ENCODE peak calls at places on chromosomes 7 and 10, in five cellular contexts. O is neural progenitor cell; D is endothelial cell of umbilical vein; L is hepatocyte; K is CD4-positive, alpha-beta memory T cell. N is an unnamed sample.

GRCh38 chr10:103244663-103245271 is 920 bp upstream of the RPEL1 start:
- DNase-seq in O (peak; percentile 81), D (peak; percentile 81), L (peak; percentile 84), K (peak; percentile 55), N (peak; percentile 80)

GRCh38 chr7:101507791-101508252 is 121.3 kb downstream of the MYL10 start:
- DNase-seq in O (peak; percentile 92), D (peak; percentile 58), L (peak; percentile 91), K (no peak), N (peak; percentile 63)

GRCh38 chr10:131891196-131891928 is 9.4 kb upstream of the PPP2R2D start:
- DNase-seq in O (peak; percentile 73), D (no peak), L (peak; percentile 67), K (no peak), N (peak; percentile 50)

GRCh38 chr7:17206354-17206905 is 92.0 kb upstream of the AHR start:
- DNase-seq in O (no peak), D (peak; percentile 3), L (peak; percentile 64), K (no peak), N (no peak)

GRCh38 chr10:129440247-129440646 is 26.8 kb upstream of the MGMT start:
- DNase-seq in O (no peak), D (no peak), L (no peak), K (no peak), N (no peak)

GRCh38 chr7:39580150-39580874 is 14.1 kb downstream of the YAE1 start:
- DNase-seq in O (peak; percentile 92), D (peak; percentile 94), L (peak; percentile 95), K (peak; percentile 69), N (peak; percentile 90)

GRCh38 chr10:1154531-1154930 is 98.3 kb downstream of the WDR37 start:
- DNase-seq in O (no peak), D (no peak), L (no peak), K (no peak), N (no peak)

GRCh38 chr10:119507115-119507514 is 35.4 kb downstream of the RGS10 start:
- DNase-seq in O (no peak), D (no peak), L (no peak), K (no peak), N (no peak)

GRCh38 chr7:43658718-43659548 is 70.4 kb downstream of the COA1 start:
- DNase-seq in O (no peak), D (peak; percentile 36), L (no peak), K (no peak), N (peak; percentile 81)

GRCh38 chr10:108303149-108303548 is 1138.6 kb upstream of the SORCS1 start:
- DNase-seq in O (no peak), D (no peak), L (no peak), K (no peak), N (no peak)

GRCh38 chr10:108307250-108307924 is 1142.9 kb upstream of the SORCS1 start:
- DNase-seq in O (no peak), D (no peak), L (no peak), K (no peak), N (no peak)

GRCh38 chr10:108307925-108308312 is 1143.4 kb upstream of the SORCS1 start:
- DNase-seq in O (no peak), D (no peak), L (no peak), K (no peak), N (no peak)
- H3K4me3 ChIP-seq in O (no peak overlapping the region), D (no peak overlapping the region), L (no peak overlapping the region), K (no peak overlapping the region), N (no peak overlapping the region)

DNA sequence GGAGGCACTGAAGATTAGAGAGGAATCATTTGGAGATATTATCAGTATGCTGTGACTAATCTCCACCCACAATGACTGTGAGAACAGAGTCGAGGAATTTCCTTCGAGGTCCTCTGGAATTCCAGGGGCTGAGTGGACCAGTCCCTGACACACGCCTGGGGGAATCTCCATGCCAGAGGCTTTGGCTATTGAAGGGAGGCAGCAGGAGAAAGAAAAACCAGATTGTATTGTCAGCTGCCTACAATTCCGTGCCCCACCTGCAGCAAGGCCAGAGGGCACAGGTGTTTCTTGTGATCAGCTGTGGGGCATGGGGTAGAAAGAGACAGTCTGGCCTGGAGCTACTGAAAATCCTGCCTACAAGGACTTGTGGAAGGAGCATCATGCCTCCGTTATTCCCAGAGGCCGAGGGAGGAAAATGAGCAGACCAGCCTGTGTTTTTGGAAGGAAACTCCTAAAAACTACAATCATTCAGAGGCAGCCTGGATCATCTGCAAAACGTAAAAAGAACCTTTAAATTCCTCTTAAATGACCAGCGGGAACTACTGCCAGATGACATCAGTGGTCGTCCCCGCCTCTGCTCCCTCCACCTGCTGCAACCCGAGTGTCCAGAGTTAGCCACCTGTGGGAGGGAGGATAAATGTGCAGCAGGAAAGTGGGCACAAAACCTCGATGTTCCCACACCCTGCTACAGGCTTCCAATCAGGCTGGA is 25.4 kb upstream of the ANK3 start:
- DNase-seq in O (peak; percentile 22), D (peak; percentile 82), L (peak; percentile 26), K (no peak), N (peak; percentile 16)
- H3K4me1 ChIP-seq in O (no peaks in the 10 kb centered on the region), D (peaks cover 21% of the 10 kb centered on the region), L (peaks cover 2% of the 10 kb centered on the region), K (no peaks in the 10 kb centered on the region), N (peaks cover 5% of the 10 kb centered on the region)

GRCh38 chr10:44864042-44864436 is 47.1 kb upstream of the TMEM72 start:
- DNase-seq in O (peak; percentile 74), D (peak; percentile 3), L (peak; percentile 78), K (no peak), N (peak; percentile 49)
- H3K4me3 ChIP-seq in O (peak overlapping the region; percentile 50), D (no peak overlapping the region), L (no peak overlapping the region), K (peak overlapping the region; percentile 72), N (peak overlapping the region; percentile 45)

GRCh38 chr10:69866246-69866687 is 64.6 kb downstream of the COL13A1 start:
- DNase-seq in O (peak; percentile 45), D (no peak), L (no peak), K (no peak), N (no peak)
- H3K4me1 ChIP-seq in O (peaks cover 55% of the 10 kb centered on the region), D (peaks cover 85% of the 10 kb centered on the region), L (peaks cover 26% of the 10 kb centered on the region), K (no peaks in the 10 kb centered on the region), N (peaks cover 27% of the 10 kb centered on the region)